ENCODE peak calls at places on chromosome 16, in five cellular contexts. One of them, this sample, is unnamed.

GRCh38 chr16:81556715-81557284 is 112.2 kb downstream of the CMIP start:
- DNase-seq in tibial artery: no peak
- DNase-seq in stimulated activated CD4-positive, alpha-beta T cell treated with anti-CD3 and anti-CD28 coated beads, TNF-alpha, amount 100 ng/mL, for 48 hours: no peak
- DNase-seq in NCI-H460: no peak
- DNase-seq in non-pigmented ciliary epithelial cell: no peak
- DNase-seq in this sample: no peak

GRCh38 chr16:78785218-78785617 is 685.8 kb downstream of the WWOX start:
- DNase-seq in tibial artery: no peak
- DNase-seq in stimulated activated CD4-positive, alpha-beta T cell treated with anti-CD3 and anti-CD28 coated beads, TNF-alpha, amount 100 ng/mL, for 48 hours: no peak
- DNase-seq in NCI-H460: no peak
- DNase-seq in non-pigmented ciliary epithelial cell: no peak
- DNase-seq in this sample: no peak

GRCh38 chr16:89358030-89359005 is 132.0 kb downstream of the ANKRD11 start:
- DNase-seq in tibial artery: no peak
- DNase-seq in stimulated activated CD4-positive, alpha-beta T cell treated with anti-CD3 and anti-CD28 coated beads, TNF-alpha, amount 100 ng/mL, for 48 hours: no peak
- DNase-seq in NCI-H460: no peak
- DNase-seq in non-pigmented ciliary epithelial cell: no peak
- DNase-seq in this sample: no peak

GRCh38 chr16:396605-397004 is 394 bp upstream of the NME4 start:
- DNase-seq in tibial artery: no peak
- DNase-seq in stimulated activated CD4-positive, alpha-beta T cell treated with anti-CD3 and anti-CD28 coated beads, TNF-alpha, amount 100 ng/mL, for 48 hours: no peak
- DNase-seq in NCI-H460: peak
- DNase-seq in non-pigmented ciliary epithelial cell: no peak
- DNase-seq in this sample: peak

GRCh38 chr16:53507464-53508180 is 4.6 kb upstream of the AKTIP start:
- DNase-seq in tibial artery: no peak
- DNase-seq in stimulated activated CD4-positive, alpha-beta T cell treated with anti-CD3 and anti-CD28 coated beads, TNF-alpha, amount 100 ng/mL, for 48 hours: no peak
- DNase-seq in NCI-H460: no peak
- DNase-seq in non-pigmented ciliary epithelial cell: no peak
- DNase-seq in this sample: no peak

GRCh38 chr16:20811889-20812439 is 5.6 kb downstream of the REXO5 start:
- DNase-seq in tibial artery: no peak
- DNase-seq in stimulated activated CD4-positive, alpha-beta T cell treated with anti-CD3 and anti-CD28 coated beads, TNF-alpha, amount 100 ng/mL, for 48 hours: no peak
- DNase-seq in NCI-H460: no peak
- DNase-seq in non-pigmented ciliary epithelial cell: no peak
- DNase-seq in this sample: no peak

GRCh38 chr16:15404792-15405191 is 9.2 kb downstream of the MPV17L start:
- DNase-seq in tibial artery: peak
- DNase-seq in stimulated activated CD4-positive, alpha-beta T cell treated with anti-CD3 and anti-CD28 coated beads, TNF-alpha, amount 100 ng/mL, for 48 hours: no peak
- DNase-seq in NCI-H460: no peak
- DNase-seq in non-pigmented ciliary epithelial cell: no peak
- DNase-seq in this sample: no peak

GRCh38 chr16:30378236-30379164 is 3.9 kb downstream of the SEPTIN1 start:
- DNase-seq in tibial artery: peak
- DNase-seq in stimulated activated CD4-positive, alpha-beta T cell treated with anti-CD3 and anti-CD28 coated beads, TNF-alpha, amount 100 ng/mL, for 48 hours: peak
- DNase-seq in NCI-H460: peak
- DNase-seq in non-pigmented ciliary epithelial cell: peak
- DNase-seq in this sample: peak

GRCh38 chr16:15502041-15502725 is 67.8 kb downstream of the BMERB1 start:
- DNase-seq in tibial artery: no peak
- DNase-seq in stimulated activated CD4-positive, alpha-beta T cell treated with anti-CD3 and anti-CD28 coated beads, TNF-alpha, amount 100 ng/mL, for 48 hours: no peak
- DNase-seq in NCI-H460: peak
- DNase-seq in non-pigmented ciliary epithelial cell: peak
- DNase-seq in this sample: no peak

GRCh38 chr16:9929836-9930235 is 252.4 kb downstream of the GRIN2A start:
- DNase-seq in tibial artery: no peak
- DNase-seq in stimulated activated CD4-positive, alpha-beta T cell treated with anti-CD3 and anti-CD28 coated beads, TNF-alpha, amount 100 ng/mL, for 48 hours: no peak
- DNase-seq in NCI-H460: no peak
- DNase-seq in non-pigmented ciliary epithelial cell: no peak
- DNase-seq in this sample: no peak

GRCh38 chr16:51500306-51500705 is 349.2 kb upstream of the SALL1 start:
- DNase-seq in tibial artery: no peak
- DNase-seq in stimulated activated CD4-positive, alpha-beta T cell treated with anti-CD3 and anti-CD28 coated beads, TNF-alpha, amount 100 ng/mL, for 48 hours: no peak
- DNase-seq in NCI-H460: no peak
- DNase-seq in non-pigmented ciliary epithelial cell: peak
- DNase-seq in this sample: no peak

GRCh38 chr16:23214796-23215195 is 32.3 kb downstream of the SCNN1G start:
- DNase-seq in tibial artery: no peak
- DNase-seq in stimulated activated CD4-positive, alpha-beta T cell treated with anti-CD3 and anti-CD28 coated beads, TNF-alpha, amount 100 ng/mL, for 48 hours: no peak
- DNase-seq in NCI-H460: no peak
- DNase-seq in non-pigmented ciliary epithelial cell: no peak
- DNase-seq in this sample: no peak

GRCh38 chr16:75787421-75787820 is 61.1 kb upstream of the CPHXL start:
- DNase-seq in tibial artery: no peak
- DNase-seq in stimulated activated CD4-positive, alpha-beta T cell treated with anti-CD3 and anti-CD28 coated beads, TNF-alpha, amount 100 ng/mL, for 48 hours: no peak
- DNase-seq in NCI-H460: no peak
- DNase-seq in non-pigmented ciliary epithelial cell: no peak
- DNase-seq in this sample: no peak

GRCh38 chr16:15553313-15554088 is 89.5 kb downstream of the MARF1 start:
- DNase-seq in tibial artery: no peak
- DNase-seq in stimulated activated CD4-positive, alpha-beta T cell treated with anti-CD3 and anti-CD28 coated beads, TNF-alpha, amount 100 ng/mL, for 48 hours: peak
- DNase-seq in NCI-H460: no peak
- DNase-seq in non-pigmented ciliary epithelial cell: no peak
- DNase-seq in this sample: no peak

GRCh38 chr16:49921791-49922456 is 66.0 kb upstream of the ZNF423 start:
- DNase-seq in tibial artery: peak
- DNase-seq in stimulated activated CD4-positive, alpha-beta T cell treated with anti-CD3 and anti-CD28 coated beads, TNF-alpha, amount 100 ng/mL, for 48 hours: peak
- DNase-seq in NCI-H460: peak
- DNase-seq in non-pigmented ciliary epithelial cell: peak
- DNase-seq in this sample: peak

GRCh38 chr16:87626401-87626800 is 24.1 kb downstream of the JPH3 start:
- DNase-seq in tibial artery: no peak
- DNase-seq in stimulated activated CD4-positive, alpha-beta T cell treated with anti-CD3 and anti-CD28 coated beads, TNF-alpha, amount 100 ng/mL, for 48 hours: no peak
- DNase-seq in NCI-H460: no peak
- DNase-seq in non-pigmented ciliary epithelial cell: no peak
- DNase-seq in this sample: no peak

GRCh38 chr16:54055191-54055590 is 231.4 kb downstream of the IRX3 start:
- DNase-seq in tibial artery: no peak
- DNase-seq in stimulated activated CD4-positive, alpha-beta T cell treated with anti-CD3 and anti-CD28 coated beads, TNF-alpha, amount 100 ng/mL, for 48 hours: no peak
- DNase-seq in NCI-H460: no peak
- DNase-seq in non-pigmented ciliary epithelial cell: no peak
- DNase-seq in this sample: no peak

GRCh38 chr16:23348579-23349469 is 46.7 kb downstream of the SCNN1B start:
- DNase-seq in tibial artery: no peak
- DNase-seq in stimulated activated CD4-positive, alpha-beta T cell treated with anti-CD3 and anti-CD28 coated beads, TNF-alpha, amount 100 ng/mL, for 48 hours: no peak
- DNase-seq in NCI-H460: no peak
- DNase-seq in non-pigmented ciliary epithelial cell: no peak
- DNase-seq in this sample: peak

GRCh38 chr16:57299009-57299718 is 14.7 kb upstream of the PLLP start:
- DNase-seq in tibial artery: peak
- DNase-seq in stimulated activated CD4-positive, alpha-beta T cell treated with anti-CD3 and anti-CD28 coated beads, TNF-alpha, amount 100 ng/mL, for 48 hours: no peak
- DNase-seq in NCI-H460: no peak
- DNase-seq in non-pigmented ciliary epithelial cell: peak
- DNase-seq in this sample: no peak

GRCh38 chr16:81401035-81401950 is 43.3 kb upstream of the CMIP start:
- DNase-seq in tibial artery: no peak
- DNase-seq in stimulated activated CD4-positive, alpha-beta T cell treated with anti-CD3 and anti-CD28 coated beads, TNF-alpha, amount 100 ng/mL, for 48 hours: no peak
- DNase-seq in NCI-H460: peak
- DNase-seq in non-pigmented ciliary epithelial cell: no peak
- DNase-seq in this sample: no peak

GRCh38 chr16:30903596-30903995 is 7.2 kb downstream of the CTF1 start:
- DNase-seq in tibial artery: no peak
- DNase-seq in stimulated activated CD4-positive, alpha-beta T cell treated with anti-CD3 and anti-CD28 coated beads, TNF-alpha, amount 100 ng/mL, for 48 hours: no peak
- DNase-seq in NCI-H460: no peak
- DNase-seq in non-pigmented ciliary epithelial cell: no peak
- DNase-seq in this sample: no peak

GRCh38 chr16:55406651-55407050 is 72.3 kb upstream of the MMP2 start:
- DNase-seq in tibial artery: no peak
- DNase-seq in stimulated activated CD4-positive, alpha-beta T cell treated with anti-CD3 and anti-CD28 coated beads, TNF-alpha, amount 100 ng/mL, for 48 hours: no peak
- DNase-seq in NCI-H460: no peak
- DNase-seq in non-pigmented ciliary epithelial cell: no peak
- DNase-seq in this sample: no peak

GRCh38 chr16:13919330-13919682 is 648 bp upstream of the ERCC4 start:
- DNase-seq in tibial artery: no peak
- DNase-seq in stimulated activated CD4-positive, alpha-beta T cell treated with anti-CD3 and anti-CD28 coated beads, TNF-alpha, amount 100 ng/mL, for 48 hours: no peak
- DNase-seq in NCI-H460: peak
- DNase-seq in non-pigmented ciliary epithelial cell: peak
- DNase-seq in this sample: no peak

GRCh38 chr16:2022723-2023097 is 3.1 kb downstream of the NPW start:
- DNase-seq in tibial artery: no peak
- DNase-seq in stimulated activated CD4-positive, alpha-beta T cell treated with anti-CD3 and anti-CD28 coated beads, TNF-alpha, amount 100 ng/mL, for 48 hours: no peak
- DNase-seq in NCI-H460: no peak
- DNase-seq in non-pigmented ciliary epithelial cell: no peak
- DNase-seq in this sample: peak

GRCh38 chr16:10552998-10553491 is 27.4 kb downstream of the EMP2 start:
- DNase-seq in tibial artery: peak
- DNase-seq in stimulated activated CD4-positive, alpha-beta T cell treated with anti-CD3 and anti-CD28 coated beads, TNF-alpha, amount 100 ng/mL, for 48 hours: peak
- DNase-seq in NCI-H460: no peak
- DNase-seq in non-pigmented ciliary epithelial cell: no peak
- DNase-seq in this sample: peak

GRCh38 chr16:8581923-8582580 is 8.3 kb downstream of the TMEM114 start:
- DNase-seq in tibial artery: peak
- DNase-seq in stimulated activated CD4-positive, alpha-beta T cell treated with anti-CD3 and anti-CD28 coated beads, TNF-alpha, amount 100 ng/mL, for 48 hours: no peak
- DNase-seq in NCI-H460: no peak
- DNase-seq in non-pigmented ciliary epithelial cell: no peak
- DNase-seq in this sample: no peak

GRCh38 chr16:79288046-79288445 is 312.5 kb downstream of the MAF start:
- DNase-seq in tibial artery: no peak
- DNase-seq in stimulated activated CD4-positive, alpha-beta T cell treated with anti-CD3 and anti-CD28 coated beads, TNF-alpha, amount 100 ng/mL, for 48 hours: no peak
- DNase-seq in NCI-H460: no peak
- DNase-seq in non-pigmented ciliary epithelial cell: no peak
- DNase-seq in this sample: no peak

GRCh38 chr16:67277999-67278772 is 1.1 kb upstream of the PLEKHG4 start:
- DNase-seq in tibial artery: peak
- DNase-seq in stimulated activated CD4-positive, alpha-beta T cell treated with anti-CD3 and anti-CD28 coated beads, TNF-alpha, amount 100 ng/mL, for 48 hours: no peak
- DNase-seq in NCI-H460: peak
- DNase-seq in non-pigmented ciliary epithelial cell: no peak
- DNase-seq in this sample: no peak

GRCh38 chr16:78211200-78211599 is 111.7 kb downstream of the WWOX start:
- DNase-seq in tibial artery: no peak
- DNase-seq in stimulated activated CD4-positive, alpha-beta T cell treated with anti-CD3 and anti-CD28 coated beads, TNF-alpha, amount 100 ng/mL, for 48 hours: no peak
- DNase-seq in NCI-H460: no peak
- DNase-seq in non-pigmented ciliary epithelial cell: no peak
- DNase-seq in this sample: no peak

GRCh38 chr16:69444873-69445517 is 20.6 kb downstream of the CYB5B start:
- DNase-seq in tibial artery: no peak
- DNase-seq in stimulated activated CD4-positive, alpha-beta T cell treated with anti-CD3 and anti-CD28 coated beads, TNF-alpha, amount 100 ng/mL, for 48 hours: no peak
- DNase-seq in NCI-H460: no peak
- DNase-seq in non-pigmented ciliary epithelial cell: no peak
- DNase-seq in this sample: no peak

GRCh38 chr16:11391576-11391975 is 46.3 kb downstream of the RMI2 start:
- DNase-seq in tibial artery: no peak
- DNase-seq in stimulated activated CD4-positive, alpha-beta T cell treated with anti-CD3 and anti-CD28 coated beads, TNF-alpha, amount 100 ng/mL, for 48 hours: no peak
- DNase-seq in NCI-H460: no peak
- DNase-seq in non-pigmented ciliary epithelial cell: no peak
- DNase-seq in this sample: peak

GRCh38 chr16:70696952-70697600 is 11.2 kb upstream of the MTSS2 start:
- DNase-seq in tibial artery: no peak
- DNase-seq in stimulated activated CD4-positive, alpha-beta T cell treated with anti-CD3 and anti-CD28 coated beads, TNF-alpha, amount 100 ng/mL, for 48 hours: no peak
- DNase-seq in NCI-H460: no peak
- DNase-seq in non-pigmented ciliary epithelial cell: no peak
- DNase-seq in this sample: no peak

GRCh38 chr16:19645557-19645981 is 72.5 kb downstream of the KNOP1 start:
- DNase-seq in tibial artery: peak
- DNase-seq in stimulated activated CD4-positive, alpha-beta T cell treated with anti-CD3 and anti-CD28 coated beads, TNF-alpha, amount 100 ng/mL, for 48 hours: no peak
- DNase-seq in NCI-H460: no peak
- DNase-seq in non-pigmented ciliary epithelial cell: no peak
- DNase-seq in this sample: no peak

GRCh38 chr16:726438-727290 is at the start of the genes CCDC78 and HAGHL:
- DNase-seq in tibial artery: no peak
- DNase-seq in stimulated activated CD4-positive, alpha-beta T cell treated with anti-CD3 and anti-CD28 coated beads, TNF-alpha, amount 100 ng/mL, for 48 hours: no peak
- DNase-seq in NCI-H460: no peak
- DNase-seq in non-pigmented ciliary epithelial cell: no peak
- DNase-seq in this sample: peak

This sample was measured in H9.